ENCODE peak calls at places on chromosome 14, in seven cellular contexts. One of them, this sample, is unnamed.
A peak's percentile ranks its signal among the peaks of the same experiment; 100 is the strongest.

GRCh38 chr14:102579696-102580551 is 12.5 kb upstream of the RCOR1 start:
- DNase-seq in right lobe of liver: no peak
- DNase-seq in iPS DF 6.9: no peak
- DNase-seq in heart left ventricle: peak; percentile 34
- DNase-seq in CD8-positive, alpha-beta T cell: no peak
- DNase-seq in NCI-H2081 treated with DMSO at 0.1 percent for 48 hours: no peak
- DNase-seq in stimulated activated CD4-positive, alpha-beta T cell treated with anti-CD3 and anti-CD28 coated beads, Interleukin-1b, Interleukin-23, amount 100 ng/mL, for 1 hour: no peak
- DNase-seq in this sample: no peak

GRCh38 chr14:105491366-105492006 is 440 bp downstream of the TEDC1 start:
- DNase-seq in stimulated activated CD4-positive, alpha-beta T cell treated with anti-CD3 and anti-CD28 coated beads, Interleukin-1b, Interleukin-23, amount 100 ng/mL, for 1 hour: peak; percentile 61
- DNase-seq in iPS DF 6.9: no peak
- DNase-seq in heart left ventricle: peak; percentile 73
- DNase-seq in CD8-positive, alpha-beta T cell: peak; percentile 64
- DNase-seq in right lobe of liver: peak; percentile 86
- DNase-seq in NCI-H2081 treated with DMSO at 0.1 percent for 48 hours: no peak
- DNase-seq in this sample: peak; percentile 85

GRCh38 chr14:58772814-58773620 is 135.3 kb downstream of the DACT1 start:
- DNase-seq in right lobe of liver: no peak
- DNase-seq in iPS DF 6.9: no peak
- DNase-seq in stimulated activated CD4-positive, alpha-beta T cell treated with anti-CD3 and anti-CD28 coated beads, Interleukin-1b, Interleukin-23, amount 100 ng/mL, for 1 hour: no peak
- DNase-seq in heart left ventricle: no peak
- DNase-seq in NCI-H2081 treated with DMSO at 0.1 percent for 48 hours: no peak
- DNase-seq in CD8-positive, alpha-beta T cell: no peak
- DNase-seq in this sample: no peak

GRCh38 chr14:33676135-33676566 is 274.7 kb downstream of the EGLN3 start:
- DNase-seq in stimulated activated CD4-positive, alpha-beta T cell treated with anti-CD3 and anti-CD28 coated beads, Interleukin-1b, Interleukin-23, amount 100 ng/mL, for 1 hour: no peak
- DNase-seq in heart left ventricle: peak; percentile 36
- DNase-seq in right lobe of liver: peak; percentile 45
- DNase-seq in NCI-H2081 treated with DMSO at 0.1 percent for 48 hours: peak; percentile 9
- DNase-seq in iPS DF 6.9: peak; percentile 39
- DNase-seq in CD8-positive, alpha-beta T cell: no peak
- DNase-seq in this sample: no peak

GRCh38 chr14:83870556-83870955 is 1659.4 kb upstream of the FLRT2 start:
- DNase-seq in CD8-positive, alpha-beta T cell: no peak
- DNase-seq in iPS DF 6.9: no peak
- DNase-seq in stimulated activated CD4-positive, alpha-beta T cell treated with anti-CD3 and anti-CD28 coated beads, Interleukin-1b, Interleukin-23, amount 100 ng/mL, for 1 hour: no peak
- DNase-seq in NCI-H2081 treated with DMSO at 0.1 percent for 48 hours: no peak
- DNase-seq in heart left ventricle: no peak
- DNase-seq in right lobe of liver: no peak
- DNase-seq in this sample: no peak

GRCh38 chr14:93104961-93105360 is 10.8 kb downstream of the ITPK1 start:
- DNase-seq in stimulated activated CD4-positive, alpha-beta T cell treated with anti-CD3 and anti-CD28 coated beads, Interleukin-1b, Interleukin-23, amount 100 ng/mL, for 1 hour: no peak
- DNase-seq in heart left ventricle: no peak
- DNase-seq in iPS DF 6.9: no peak
- DNase-seq in CD8-positive, alpha-beta T cell: no peak
- DNase-seq in right lobe of liver: no peak
- DNase-seq in NCI-H2081 treated with DMSO at 0.1 percent for 48 hours: no peak
- DNase-seq in this sample: no peak

GRCh38 chr14:54291491-54292191 is 105.2 kb upstream of the CDKN3 start:
- DNase-seq in NCI-H2081 treated with DMSO at 0.1 percent for 48 hours: no peak
- DNase-seq in heart left ventricle: no peak
- DNase-seq in CD8-positive, alpha-beta T cell: no peak
- DNase-seq in right lobe of liver: no peak
- DNase-seq in stimulated activated CD4-positive, alpha-beta T cell treated with anti-CD3 and anti-CD28 coated beads, Interleukin-1b, Interleukin-23, amount 100 ng/mL, for 1 hour: no peak
- DNase-seq in iPS DF 6.9: no peak
- DNase-seq in this sample: no peak

GRCh38 chr14:101476931-101477553 is 84.3 kb upstream of the DIO3 start:
- DNase-seq in CD8-positive, alpha-beta T cell: no peak
- DNase-seq in heart left ventricle: no peak
- DNase-seq in NCI-H2081 treated with DMSO at 0.1 percent for 48 hours: no peak
- DNase-seq in iPS DF 6.9: no peak
- DNase-seq in stimulated activated CD4-positive, alpha-beta T cell treated with anti-CD3 and anti-CD28 coated beads, Interleukin-1b, Interleukin-23, amount 100 ng/mL, for 1 hour: no peak
- DNase-seq in right lobe of liver: peak; percentile 65
- DNase-seq in this sample: peak; percentile 18

GRCh38 chr14:54435500-54435981 is 5.6 kb downstream of the CNIH1 start:
- DNase-seq in iPS DF 6.9: no peak
- DNase-seq in stimulated activated CD4-positive, alpha-beta T cell treated with anti-CD3 and anti-CD28 coated beads, Interleukin-1b, Interleukin-23, amount 100 ng/mL, for 1 hour: no peak
- DNase-seq in heart left ventricle: no peak
- DNase-seq in right lobe of liver: no peak
- DNase-seq in NCI-H2081 treated with DMSO at 0.1 percent for 48 hours: no peak
- DNase-seq in CD8-positive, alpha-beta T cell: no peak
- DNase-seq in this sample: no peak

GRCh38 chr14:69487771-69488170 is 3.2 kb downstream of the PLEKHD1 start:
- DNase-seq in CD8-positive, alpha-beta T cell: no peak
- DNase-seq in stimulated activated CD4-positive, alpha-beta T cell treated with anti-CD3 and anti-CD28 coated beads, Interleukin-1b, Interleukin-23, amount 100 ng/mL, for 1 hour: no peak
- DNase-seq in iPS DF 6.9: no peak
- DNase-seq in right lobe of liver: no peak
- DNase-seq in heart left ventricle: no peak
- DNase-seq in NCI-H2081 treated with DMSO at 0.1 percent for 48 hours: no peak
- DNase-seq in this sample: no peak

GRCh38 chr14:93369393-93370266 is 22.6 kb downstream of the COX8C start:
- DNase-seq in NCI-H2081 treated with DMSO at 0.1 percent for 48 hours: no peak
- DNase-seq in stimulated activated CD4-positive, alpha-beta T cell treated with anti-CD3 and anti-CD28 coated beads, Interleukin-1b, Interleukin-23, amount 100 ng/mL, for 1 hour: no peak
- DNase-seq in heart left ventricle: no peak
- DNase-seq in right lobe of liver: no peak
- DNase-seq in CD8-positive, alpha-beta T cell: no peak
- DNase-seq in iPS DF 6.9: no peak
- DNase-seq in this sample: no peak

GRCh38 chr14:89549381-89550102 is 132.5 kb upstream of the FOXN3 start:
- DNase-seq in right lobe of liver: no peak
- DNase-seq in iPS DF 6.9: no peak
- DNase-seq in CD8-positive, alpha-beta T cell: no peak
- DNase-seq in stimulated activated CD4-positive, alpha-beta T cell treated with anti-CD3 and anti-CD28 coated beads, Interleukin-1b, Interleukin-23, amount 100 ng/mL, for 1 hour: no peak
- DNase-seq in NCI-H2081 treated with DMSO at 0.1 percent for 48 hours: no peak
- DNase-seq in heart left ventricle: no peak
- DNase-seq in this sample: no peak

GRCh38 chr14:63991833-63992232 is 139.0 kb downstream of the SYNE2 start:
- DNase-seq in NCI-H2081 treated with DMSO at 0.1 percent for 48 hours: no peak
- DNase-seq in CD8-positive, alpha-beta T cell: no peak
- DNase-seq in right lobe of liver: no peak
- DNase-seq in stimulated activated CD4-positive, alpha-beta T cell treated with anti-CD3 and anti-CD28 coated beads, Interleukin-1b, Interleukin-23, amount 100 ng/mL, for 1 hour: no peak
- DNase-seq in heart left ventricle: no peak
- DNase-seq in iPS DF 6.9: no peak
- DNase-seq in this sample: no peak

GRCh38 chr14:46250113-46250703 is 401.4 kb downstream of the RPL10L start:
- DNase-seq in NCI-H2081 treated with DMSO at 0.1 percent for 48 hours: no peak
- DNase-seq in heart left ventricle: no peak
- DNase-seq in right lobe of liver: no peak
- DNase-seq in CD8-positive, alpha-beta T cell: no peak
- DNase-seq in stimulated activated CD4-positive, alpha-beta T cell treated with anti-CD3 and anti-CD28 coated beads, Interleukin-1b, Interleukin-23, amount 100 ng/mL, for 1 hour: no peak
- DNase-seq in iPS DF 6.9: no peak
- DNase-seq in this sample: no peak

GRCh38 chr14:99800781-99801180 is 7.6 kb downstream of the EML1 start:
- DNase-seq in heart left ventricle: no peak
- DNase-seq in NCI-H2081 treated with DMSO at 0.1 percent for 48 hours: no peak
- DNase-seq in stimulated activated CD4-positive, alpha-beta T cell treated with anti-CD3 and anti-CD28 coated beads, Interleukin-1b, Interleukin-23, amount 100 ng/mL, for 1 hour: no peak
- DNase-seq in CD8-positive, alpha-beta T cell: no peak
- DNase-seq in right lobe of liver: no peak
- DNase-seq in iPS DF 6.9: no peak
- DNase-seq in this sample: no peak

GRCh38 chr14:94120667-94121335 is 8.6 kb downstream of the IFI27L2 start:
- DNase-seq in NCI-H2081 treated with DMSO at 0.1 percent for 48 hours: no peak
- DNase-seq in iPS DF 6.9: no peak
- DNase-seq in heart left ventricle: no peak
- DNase-seq in stimulated activated CD4-positive, alpha-beta T cell treated with anti-CD3 and anti-CD28 coated beads, Interleukin-1b, Interleukin-23, amount 100 ng/mL, for 1 hour: no peak
- DNase-seq in right lobe of liver: peak; percentile 14
- DNase-seq in CD8-positive, alpha-beta T cell: no peak
- DNase-seq in this sample: no peak

GRCh38 chr14:98926802-98927201 is 345.2 kb downstream of the BCL11B start:
- DNase-seq in stimulated activated CD4-positive, alpha-beta T cell treated with anti-CD3 and anti-CD28 coated beads, Interleukin-1b, Interleukin-23, amount 100 ng/mL, for 1 hour: no peak
- DNase-seq in heart left ventricle: no peak
- DNase-seq in right lobe of liver: peak; percentile 2
- DNase-seq in NCI-H2081 treated with DMSO at 0.1 percent for 48 hours: no peak
- DNase-seq in iPS DF 6.9: no peak
- DNase-seq in CD8-positive, alpha-beta T cell: no peak
- DNase-seq in this sample: peak; percentile 16

GRCh38 chr14:94021416-94022157 is 4.6 kb upstream of the OTUB2 start:
- DNase-seq in heart left ventricle: no peak
- DNase-seq in CD8-positive, alpha-beta T cell: no peak
- DNase-seq in NCI-H2081 treated with DMSO at 0.1 percent for 48 hours: no peak
- DNase-seq in stimulated activated CD4-positive, alpha-beta T cell treated with anti-CD3 and anti-CD28 coated beads, Interleukin-1b, Interleukin-23, amount 100 ng/mL, for 1 hour: no peak
- DNase-seq in right lobe of liver: no peak
- DNase-seq in iPS DF 6.9: no peak
- DNase-seq in this sample: no peak

GRCh38 chr14:101019974-101020710 is 116.6 kb upstream of the RTL1 start:
- DNase-seq in heart left ventricle: no peak
- DNase-seq in right lobe of liver: peak; percentile 29
- DNase-seq in stimulated activated CD4-positive, alpha-beta T cell treated with anti-CD3 and anti-CD28 coated beads, Interleukin-1b, Interleukin-23, amount 100 ng/mL, for 1 hour: no peak
- DNase-seq in CD8-positive, alpha-beta T cell: no peak
- DNase-seq in NCI-H2081 treated with DMSO at 0.1 percent for 48 hours: no peak
- DNase-seq in iPS DF 6.9: no peak
- DNase-seq in this sample: peak; percentile 38